ENCODE peak calls at places on chromosomes 4 and X, in seven cellular contexts. Q is ovary, Z is tibial nerve, H is transverse colon, W is heart right ventricle, X is uterus, K is AG04450. O is an unnamed sample.

GRCh38 chr4:177008071-177008835 is 215.5 kb upstream of the VEGFC start:
- DNase-seq in Q (no peak), X (no peak), Z (no peak), W (no peak), H (no peak), K (no peak), O (no peak)

GRCh38 chrX:84248226-84248625 is 60.2 kb upstream of the RPS6KA6 start:
- DNase-seq in W (no peak), X (no peak), K (peak; percentile 1), Q (no peak), Z (no peak), H (no peak), O (no peak)

GRCh38 chrX:114841051-114841450 is 176.4 kb downstream of the IL13RA2 start:
- DNase-seq in X (no peak), W (no peak), H (no peak), Z (no peak), K (no peak), Q (no peak), O (no peak)

GRCh38 chr4:71231073-71231752 is 107.6 kb upstream of the SLC4A4 start:
- DNase-seq in X (no peak), Q (peak; percentile 28), K (no peak), W (peak; percentile 89), H (peak; percentile 81), Z (peak; percentile 52), O (peak; percentile 24)

GRCh38 chr4:66404149-66404548 is 733.9 kb upstream of the EPHA5 start:
- DNase-seq in Q (no peak), X (no peak), Z (no peak), W (no peak), H (no peak), K (no peak), O (no peak)

GRCh38 chrX:55127692-55128091 is 38.9 kb downstream of the PAGE2 start:
- DNase-seq in Z (no peak), Q (no peak), H (no peak), K (no peak), W (no peak), X (no peak), O (no peak)

GRCh38 chr4:74258949-74259348 is 49.3 kb upstream of the EPGN start:
- DNase-seq in Z (peak; percentile 35), W (no peak), X (no peak), H (peak; percentile 44), K (no peak), Q (no peak), O (no peak)

GRCh38 chrX:11341274-11342256 is 48.4 kb downstream of the AMELX start:
- DNase-seq in W (peak; percentile 17), K (no peak), Z (peak; percentile 38), Q (peak; percentile 71), X (peak; percentile 77), H (peak; percentile 31), O (no peak)

GRCh38 chrX:2592279-2592678 is 91.5 kb upstream of the DHRSX start:
- DNase-seq in X (no peak), K (no peak), W (no peak), H (no peak), Z (no peak), Q (no peak), O (no peak)

GRCh38 chr4:55397521-55398321 is 2.0 kb downstream of the TMEM165 start:
- DNase-seq in Z (no peak), K (no peak), X (no peak), W (no peak), Q (no peak), H (no peak), O (no peak)

GRCh38 chr4:140071806-140072205 is 82.2 kb downstream of the MAML3 start:
- DNase-seq in W (no peak), H (peak; percentile 33), Q (no peak), X (no peak), Z (peak; percentile 43), K (no peak), O (no peak)

GRCh38 chr4:1868293-1868692 is 2.9 kb upstream of the NSD2 start:
- DNase-seq in W (no peak), X (no peak), Q (no peak), Z (no peak), K (no peak), H (peak; percentile 72), O (no peak)

GRCh38 chrX:106300239-106300638 is 132.1 kb downstream of the PWWP3B start:
- DNase-seq in H (no peak), K (no peak), X (no peak), Z (no peak), W (no peak), Q (no peak), O (no peak)

GRCh38 chr4:53709693-53710092 is 118.4 kb upstream of the LNX1 start:
- DNase-seq in X (no peak), H (no peak), W (no peak), Q (no peak), Z (no peak), K (no peak), O (no peak)

GRCh38 chr4:118417325-118417724 is 64.5 kb upstream of the PRSS12 start:
- DNase-seq in W (no peak), Z (no peak), H (no peak), Q (no peak), K (peak; percentile 34), X (no peak), O (no peak)

GRCh38 chr4:8081621-8082516 is 76.7 kb downstream of the ABLIM2 start:
- DNase-seq in K (no peak), Q (no peak), X (no peak), Z (no peak), H (no peak), W (no peak), O (peak; percentile 56)

GRCh38 chr4:118811008-118811764 is 24.7 kb downstream of the SEC24D start:
- DNase-seq in X (peak; percentile 64), Q (no peak), H (no peak), Z (no peak), W (no peak), K (peak; percentile 45), O (no peak)

GRCh38 chr4:20253272-20253798 is 1.6 kb downstream of the SLIT2 start:
- DNase-seq in X (peak; percentile 18), Z (no peak), K (no peak), Q (no peak), H (no peak), W (peak; percentile 12), O (no peak)

GRCh38 chrX:12162420-12162819 is 24.1 kb downstream of the FRMPD4 start:
- DNase-seq in Q (no peak), X (no peak), Z (no peak), H (no peak), W (no peak), K (no peak), O (no peak)

GRCh38 chr4:74366367-74366891 is 1.5 kb downstream of the EREG start:
- DNase-seq in Q (no peak), X (no peak), H (no peak), K (no peak), W (no peak), Z (no peak), O (no peak)

GRCh38 chrX:129981752-129982299 is 609 bp upstream of the BCORL1 start:
- DNase-seq in Z (no peak), Q (no peak), K (no peak), X (peak; percentile 20), W (no peak), H (peak; percentile 19), O (no peak)

GRCh38 chrX:125203737-125204578 is 115.7 kb upstream of the TEX13C start:
- DNase-seq in H (no peak), Z (no peak), Q (no peak), W (peak; percentile 17), K (no peak), X (peak; percentile 25), O (peak; percentile 1)

GRCh38 chr4:183971938-183972490 is 66.9 kb downstream of the STOX2 start:
- DNase-seq in X (no peak), W (peak; percentile 60), Q (no peak), K (no peak), Z (no peak), H (no peak), O (no peak)
- H3K27ac ChIP-seq in X (no peak overlapping the region), W (no peak overlapping the region), Q (no peak overlapping the region), K (no peak overlapping the region), Z (no peak overlapping the region), H (no peak overlapping the region), O (no peak overlapping the region)

GRCh38 chrX:9466711-9467110 is 1.9 kb downstream of the TBL1X start:
- DNase-seq in K (no peak), H (no peak), Q (no peak), X (no peak), W (no peak), Z (no peak), O (no peak)

GRCh38 chrX:9467181-9467580 is 2.3 kb downstream of the TBL1X start:
- DNase-seq in X (no peak), K (no peak), W (no peak), H (no peak), Q (no peak), Z (no peak), O (no peak)

GRCh38 chrX:9464435-9465371 is at the start of gene TBL1X:
- DNase-seq in K (no peak), Z (peak; percentile 8), H (peak; percentile 59), W (peak; percentile 69), X (peak; percentile 41), Q (peak; percentile 68), O (peak; percentile 35)

GRCh38 chrX:9465380-9466114 is 689 bp downstream of the TBL1X start:
- DNase-seq in Q (peak; percentile 21), Z (no peak), K (no peak), X (no peak), H (peak; percentile 23), W (peak; percentile 22), O (peak; percentile 32)

GRCh38 chrX:9466115-9466495 is 1.2 kb downstream of the TBL1X start:
- DNase-seq in K (no peak), Z (peak; percentile 16), W (peak; percentile 42), X (peak; percentile 38), Q (peak; percentile 54), H (peak; percentile 51), O (no peak)
- H3K27ac ChIP-seq in K (no peak overlapping the region), Z (peak overlapping the region; percentile 77), W (peak overlapping the region; percentile 74), X (peak overlapping the region; percentile 90), Q (peak overlapping the region; percentile 67), H (peak overlapping the region; percentile 85), O (no peak overlapping the region)

GRCh38 chrX:13432376-13432775 is 112.5 kb upstream of the ATXN3L start:
- DNase-seq in K (peak; percentile 90), H (no peak), W (no peak), Z (peak; percentile 64), X (peak; percentile 86), Q (peak; percentile 65), O (no peak)
- H3K27ac ChIP-seq in K (peak overlapping the region; percentile 92), H (peak overlapping the region; percentile 52), W (peak overlapping the region; percentile 71), Z (no peak overlapping the region), X (peak overlapping the region; percentile 87), Q (peak overlapping the region; percentile 50), O (no peak overlapping the region)

GRCh38 chrX:153728951-153729631 is 4.4 kb downstream of the ABCD1 start:
- DNase-seq in K (no peak), H (no peak), W (no peak), Q (no peak), X (no peak), Z (no peak), O (no peak)

GRCh38 chrX:153726286-153727107 is 1.8 kb downstream of the ABCD1 start:
- DNase-seq in X (peak; percentile 46), Z (peak; percentile 43), W (peak; percentile 67), H (peak; percentile 71), K (no peak), Q (peak; percentile 63), O (peak; percentile 4)

GRCh38 chrX:153725832-153726285 is 1.2 kb downstream of the ABCD1 start:
- DNase-seq in X (no peak), W (peak; percentile 28), Z (no peak), H (no peak), Q (no peak), K (no peak), O (no peak)

GRCh38 chrX:153727108-153727931 is 2.7 kb downstream of the ABCD1 start:
- DNase-seq in Z (peak; percentile 8), H (peak; percentile 63), X (no peak), Q (no peak), K (no peak), W (peak; percentile 71), O (peak; percentile 51)

GRCh38 chrX:153728095-153728494 is 3.4 kb downstream of the ABCD1 start:
- DNase-seq in W (no peak), H (no peak), Z (no peak), Q (no peak), K (no peak), X (no peak), O (no peak)
- H3K27ac ChIP-seq in W (peak overlapping the region; percentile 94), H (peak overlapping the region; percentile 97), Z (peak overlapping the region; percentile 88), Q (peak overlapping the region; percentile 75), K (no peak overlapping the region), X (no peak overlapping the region), O (peak overlapping the region; percentile 69)